ENCODE peak calls at places on chromosome 18, in seven cellular contexts. T is pancreas; Q is HCT116; J is Caco-2; E is spleen; M is CD8-positive, alpha-beta T cell; D is body of pancreas. U is an unnamed sample. For H3K4me1, the result is how much of the 10 kb centered on the place peaks cover.

GRCh38 chr18:22800551-22800951 is 132.6 kb upstream of the RBBP8 start:
- DNase-seq in T (no peak), Q (no peak), J (no peak), E (no peak), M (no peak), D (no peak), U (no peak)

GRCh38 chr18:55585586-55586521 is 2.1 kb downstream of the TCF4 start:
- DNase-seq in T (no peak), Q (no peak), J (no peak), E (no peak), M (no peak), D (no peak), U (no peak)

GRCh38 chr18:79697976-79698375 is 18.4 kb downstream of the CTDP1 start:
- DNase-seq in T (no peak), Q (no peak), J (no peak), E (no peak), M (no peak), D (no peak), U (no peak)

GRCh38 chr18:54358495-54358793 is 738 bp downstream of the C18orf54 start:
- DNase-seq in T (no peak), Q (no peak), J (no peak), E (no peak), M (no peak), D (no peak), U (no peak)

GRCh38 chr18:11994346-11994707 is 13.0 kb downstream of the IMPA2 start:
- DNase-seq in T (peak), Q (no peak), J (peak), E (peak), M (no peak), D (peak), U (peak)

GRCh38 chr18:54229660-54230059 is 5.2 kb upstream of the MBD2 start:
- DNase-seq in T (no peak), Q (no peak), J (no peak), E (no peak), M (no peak), D (no peak), U (no peak)

GRCh38 chr18:79954791-79955190 is 3.3 kb upstream of the SLC66A2 start:
- DNase-seq in T (no peak), Q (no peak), J (no peak), E (no peak), M (no peak), D (no peak), U (no peak)

GRCh38 chr18:23237524-23238151 is 102.4 kb downstream of the CABLES1 start:
- DNase-seq in T (no peak), Q (no peak), J (no peak), E (peak), M (peak), D (no peak), U (peak)

GRCh38 chr18:2881490-2882195 is 34.8 kb downstream of the EMILIN2 start:
- DNase-seq in T (no peak), Q (no peak), J (no peak), E (no peak), M (peak), D (peak), U (no peak)

GRCh38 chr18:3032721-3033120 is 19.8 kb upstream of the LPIN2 start:
- DNase-seq in T (no peak), Q (no peak), J (no peak), E (no peak), M (no peak), D (no peak), U (no peak)

GRCh38 chr18:26511339-26512071 is 36.8 kb downstream of the KCTD1 start:
- DNase-seq in T (no peak), Q (no peak), J (no peak), E (no peak), M (no peak), D (no peak), U (no peak)

GRCh38 chr18:7616661-7617060 is 49.5 kb downstream of the PTPRM start:
- DNase-seq in T (no peak), Q (no peak), J (no peak), E (no peak), M (no peak), D (peak), U (no peak)

GRCh38 chr18:37254256-37254880 is 311.2 kb downstream of the CELF4 start:
- DNase-seq in T (peak), Q (no peak), J (no peak), E (peak), M (no peak), D (peak), U (peak)

GRCh38 chr18:2909431-2910140 is 62.8 kb downstream of the EMILIN2 start:
- DNase-seq in T (no peak), Q (no peak), J (no peak), E (no peak), M (no peak), D (no peak), U (no peak)

GRCh38 chr18:58838946-58839345 is 25.7 kb upstream of the ZNF532 start:
- DNase-seq in T (no peak), Q (no peak), J (no peak), E (no peak), M (no peak), D (no peak), U (no peak)

GRCh38 chr18:49020129-49020528 is 69.4 kb upstream of the SMAD7 start:
- DNase-seq in T (peak), Q (no peak), J (no peak), E (no peak), M (no peak), D (no peak), U (peak)

GRCh38 chr18:13989209-13989608 is 73.9 kb upstream of the MC2R start:
- DNase-seq in T (no peak), Q (no peak), J (no peak), E (no peak), M (no peak), D (no peak), U (no peak)

GRCh38 chr18:36535202-36535935 is 237.9 kb downstream of the FHOD3 start:
- DNase-seq in T (no peak), Q (no peak), J (no peak), E (no peak), M (no peak), D (no peak), U (no peak)

GRCh38 chr18:5417342-5417741 is 121.8 kb upstream of the ZBTB14 start:
- DNase-seq in T (peak), Q (no peak), J (no peak), E (no peak), M (no peak), D (peak), U (no peak)

GRCh38 chr18:23151414-23152099 is 16.3 kb downstream of the CABLES1 start:
- DNase-seq in T (no peak), Q (no peak), J (no peak), E (no peak), M (no peak), D (no peak), U (no peak)

GRCh38 chr18:78390348-78390929 is 589.2 kb upstream of the SALL3 start:
- DNase-seq in T (no peak), Q (no peak), J (no peak), E (no peak), M (no peak), D (no peak), U (no peak)

GRCh38 chr18:47669815-47670214 is 260.6 kb downstream of the SMAD2 start:
- DNase-seq in T (no peak), Q (no peak), J (no peak), E (no peak), M (no peak), D (no peak), U (no peak)

GRCh38 chr18:23494992-23495391 is 8.3 kb upstream of the RMC1 start:
- DNase-seq in T (no peak), Q (no peak), J (no peak), E (no peak), M (no peak), D (no peak), U (no peak)

GRCh38 chr18:13316066-13316465 is 97.5 kb downstream of the LDLRAD4 start:
- DNase-seq in T (no peak), Q (no peak), J (no peak), E (no peak), M (no peak), D (no peak), U (no peak)

GRCh38 chr18:58493516-58494253 is 135.2 kb downstream of the ALPK2 start:
- DNase-seq in T (peak), Q (peak), J (peak), E (peak), M (peak), D (peak), U (peak)

GRCh38 chr18:48675912-48676311 is 137.1 kb downstream of the CTIF start:
- DNase-seq in T (no peak), Q (no peak), J (no peak), E (peak), M (no peak), D (no peak), U (no peak)

GRCh38 chr18:907171-907879 is 2.7 kb downstream of the ADCYAP1 start:
- DNase-seq in T (no peak), Q (no peak), J (no peak), E (no peak), M (no peak), D (no peak), U (no peak)

GRCh38 chr18:77320960-77321559 is 71.4 kb downstream of the GALR1 start:
- DNase-seq in T (no peak), Q (no peak), J (no peak), E (no peak), M (no peak), D (no peak), U (no peak)

GRCh38 chr18:830315-830901 is 18.4 kb upstream of the YES1 start:
- DNase-seq in T (no peak), Q (no peak), J (no peak), E (no peak), M (peak), D (no peak), U (no peak)

GRCh38 chr18:770583-770961 is 41.5 kb downstream of the YES1 start:
- DNase-seq in T (no peak), Q (no peak), J (peak), E (no peak), M (no peak), D (no peak), U (no peak)

GRCh38 chr18:63155910-63156773 is 163.4 kb downstream of the BCL2 start:
- DNase-seq in T (no peak), Q (no peak), J (no peak), E (no peak), M (no peak), D (no peak), U (no peak)

GRCh38 chr18:63158676-63159291 is 160.8 kb downstream of the BCL2 start:
- DNase-seq in T (no peak), Q (no peak), J (no peak), E (no peak), M (no peak), D (no peak), U (no peak)

GRCh38 chr18:63159590-63159989 is 160.0 kb downstream of the BCL2 start:
- DNase-seq in T (no peak), Q (no peak), J (no peak), E (no peak), M (no peak), D (no peak), U (no peak)

GRCh38 chr18:63158012-63158631 is 161.4 kb downstream of the BCL2 start:
- DNase-seq in T (no peak), Q (no peak), J (no peak), E (no peak), M (no peak), D (no peak), U (no peak)

DNA sequence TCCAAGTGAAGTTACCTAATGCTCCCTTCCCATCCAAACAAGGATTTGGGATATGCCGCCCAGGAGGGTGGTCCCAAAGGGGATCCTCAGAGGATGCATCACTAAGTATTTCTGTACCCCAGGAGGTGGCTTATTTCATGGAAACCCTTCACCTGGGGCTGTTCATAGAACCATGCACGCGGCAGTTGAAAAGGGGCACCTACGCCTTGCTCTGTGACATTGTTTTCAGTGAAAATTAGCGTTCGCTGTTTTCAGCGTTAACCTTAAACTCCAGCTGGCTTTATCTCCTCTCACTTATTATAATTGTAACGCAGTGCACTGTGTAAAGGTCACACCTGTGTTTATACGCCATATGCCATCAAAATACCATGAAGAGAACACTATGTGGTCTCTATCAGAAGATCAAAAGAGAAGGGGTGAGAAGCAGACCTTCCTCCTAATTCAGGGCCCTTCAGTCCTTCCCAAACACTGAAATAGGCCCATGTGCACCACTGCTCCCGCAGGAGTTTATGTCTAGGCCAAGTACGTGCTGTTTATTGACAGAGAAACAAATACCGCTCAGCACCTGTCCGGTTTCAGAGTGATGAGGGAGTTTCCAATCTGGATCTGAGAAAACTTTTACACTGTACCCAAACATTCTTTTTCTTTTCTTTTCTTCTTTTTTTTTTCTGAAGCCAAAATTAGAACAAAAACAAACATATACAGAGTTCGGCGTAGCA is 162.1 kb downstream of the BCL2 start:
- DNase-seq in T (no peak), Q (no peak), J (no peak), E (no peak), M (peak), D (no peak), U (no peak)
- H3K4me1 ChIP-seq in T (under half), Q (under half), J (under half), E (half or more), M (half or more), D (under half), U (under half)

GRCh38 chr18:61992923-61993322 is 100.1 kb upstream of the RNF152 start:
- DNase-seq in T (no peak), Q (no peak), J (no peak), E (no peak), M (no peak), D (no peak), U (no peak)

GRCh38 chr18:61995547-61996062 is 102.8 kb upstream of the RNF152 start:
- DNase-seq in T (no peak), Q (no peak), J (no peak), E (no peak), M (no peak), D (no peak), U (no peak)

GRCh38 chr18:61992285-61992684 is 99.5 kb upstream of the RNF152 start:
- DNase-seq in T (no peak), Q (peak), J (no peak), E (no peak), M (no peak), D (no peak), U (no peak)

GRCh38 chr18:61991836-61992235 is 99.0 kb upstream of the RNF152 start:
- DNase-seq in T (no peak), Q (no peak), J (no peak), E (no peak), M (no peak), D (no peak), U (no peak)

GRCh38 chr18:61993831-61994230 is 101.0 kb upstream of the RNF152 start:
- DNase-seq in T (no peak), Q (no peak), J (no peak), E (no peak), M (no peak), D (no peak), U (no peak)
- H3K4me1 ChIP-seq in T (under half), Q (under half), J (under half), E (under half), M (under half), D (under half), U (under half)

GRCh38 chr18:8756571-8756970 is 51.2 kb downstream of the MTCL1 start:
- DNase-seq in T (no peak), Q (no peak), J (no peak), E (no peak), M (no peak), D (no peak), U (no peak)
- H3K4me1 ChIP-seq in T (under half), Q (under half), J (under half), E (under half), M (under half), D (under half), U (under half)

GRCh38 chr18:75226956-75227316 is 16.3 kb downstream of the TSHZ1 start:
- DNase-seq in T (no peak), Q (no peak), J (no peak), E (no peak), M (no peak), D (no peak), U (no peak)
- H3K4me1 ChIP-seq in T (under half), Q (under half), J (under half), E (half or more), M (half or more), D (under half), U (half or more)

GRCh38 chr18:69951182-69951581 is 3.5 kb upstream of the CD226 start:
- DNase-seq in T (no peak), Q (no peak), J (no peak), E (no peak), M (no peak), D (no peak), U (no peak)
- H3K4me1 ChIP-seq in T (under half), Q (under half), J (under half), E (under half), M (half or more), D (under half), U (under half)

GRCh38 chr18:9716375-9716774 is 8.3 kb downstream of the RAB31 start:
- DNase-seq in T (no peak), Q (no peak), J (no peak), E (no peak), M (no peak), D (no peak), U (no peak)

GRCh38 chr18:9719421-9719981 is 11.4 kb downstream of the RAB31 start:
- DNase-seq in T (no peak), Q (peak), J (no peak), E (no peak), M (no peak), D (no peak), U (no peak)

GRCh38 chr18:9714832-9715343 is 6.8 kb downstream of the RAB31 start:
- DNase-seq in T (no peak), Q (no peak), J (no peak), E (no peak), M (no peak), D (no peak), U (no peak)

GRCh38 chr18:9715974-9716373 is 7.9 kb downstream of the RAB31 start:
- DNase-seq in T (no peak), Q (no peak), J (no peak), E (no peak), M (no peak), D (no peak), U (no peak)

DNA sequence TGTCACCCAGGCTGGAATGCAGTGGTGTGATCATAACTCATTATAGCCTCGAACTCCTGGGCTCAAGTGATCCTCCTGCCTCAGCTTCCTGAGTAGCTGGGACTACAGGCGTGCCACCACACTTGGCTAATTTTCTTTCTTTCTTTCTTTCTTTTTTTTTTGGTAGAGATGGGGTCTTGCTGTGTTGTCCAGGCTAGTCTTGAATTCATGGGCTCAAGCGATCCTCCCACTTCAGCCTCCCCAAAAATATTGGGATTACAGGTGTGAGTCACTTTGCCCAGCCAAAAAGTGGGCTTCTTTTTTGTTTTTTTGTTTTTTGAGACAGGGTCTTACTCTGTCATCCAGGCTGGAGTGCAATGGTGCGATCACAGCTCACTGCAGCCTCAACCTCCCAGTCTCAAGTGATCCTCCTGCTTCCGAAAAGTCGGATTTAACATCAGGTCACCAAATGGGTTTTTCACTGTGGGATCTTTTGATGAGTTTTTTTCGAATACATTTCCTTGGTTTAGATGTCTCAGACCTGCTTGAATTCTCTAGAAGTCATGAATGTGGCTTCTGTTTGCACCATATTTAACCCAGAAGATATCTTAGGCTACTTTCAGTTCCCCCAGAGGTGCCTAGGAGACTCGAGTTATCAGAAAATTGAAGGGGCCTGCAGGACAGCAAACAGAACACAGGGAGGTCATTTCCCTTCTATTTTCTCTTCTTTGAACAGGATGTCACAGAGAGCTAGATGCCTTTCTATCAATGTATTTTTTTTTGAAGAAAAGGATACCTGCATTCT is 8.9 kb downstream of the RAB31 start:
- DNase-seq in T (no peak), Q (no peak), J (no peak), E (no peak), M (no peak), D (no peak), U (no peak)
- H3K4me1 ChIP-seq in T (under half), Q (under half), J (under half), E (half or more), M (under half), D (under half), U (under half)

GRCh38 chr18:56891116-56891515 is 240.0 kb downstream of the WDR7 start:
- DNase-seq in T (no peak), Q (no peak), J (no peak), E (no peak), M (no peak), D (no peak), U (no peak)
- H3K4me1 ChIP-seq in T (under half), Q (under half), J (under half), E (under half), M (under half), D (under half), U (under half)